ENCODE peak calls at places on chromosomes 6 and 20, in four cellular contexts. One of them, this sample, is unnamed.
A peak's percentile ranks its signal among the peaks of the same experiment; 100 is the strongest.

GRCh38 chr20:3413393-3413889 is 6.0 kb upstream of the DNAAF9 start:
- DNase-seq in BE2C: no peak
- DNase-seq in ascending aorta: no peak
- DNase-seq in ovary: no peak
- DNase-seq in this sample: no peak

GRCh38 chr20:36852187-36852586 is 23.8 kb upstream of the TLDC2 start:
- DNase-seq in ovary: no peak
- DNase-seq in BE2C: no peak
- DNase-seq in ascending aorta: no peak
- DNase-seq in this sample: no peak

GRCh38 chr6:147071786-147072185 is 132.4 kb upstream of the STXBP5 start:
- DNase-seq in ovary: no peak
- DNase-seq in BE2C: no peak
- DNase-seq in ascending aorta: no peak
- DNase-seq in this sample: no peak

GRCh38 chr6:89840538-89840937 is 10.9 kb downstream of the CASP8AP2 start:
- DNase-seq in BE2C: peak; percentile 64
- DNase-seq in ascending aorta: no peak
- DNase-seq in ovary: no peak
- DNase-seq in this sample: no peak

GRCh38 chr6:169487579-169488205 is 214.1 kb downstream of the WDR27 start:
- DNase-seq in ascending aorta: no peak
- DNase-seq in ovary: no peak
- DNase-seq in BE2C: no peak
- DNase-seq in this sample: no peak

GRCh38 chr20:21315138-21315537 is 12.0 kb downstream of the XRN2 start:
- DNase-seq in ascending aorta: no peak
- DNase-seq in BE2C: no peak
- DNase-seq in ovary: no peak
- DNase-seq in this sample: no peak

GRCh38 chr6:18126116-18126515 is 3.6 kb upstream of the NHLRC1 start:
- DNase-seq in ascending aorta: no peak
- DNase-seq in BE2C: peak; percentile 8
- DNase-seq in ovary: no peak
- DNase-seq in this sample: no peak

GRCh38 chr20:9093203-9093962 is 24.5 kb downstream of the PLCB4 start:
- DNase-seq in ascending aorta: no peak
- DNase-seq in BE2C: no peak
- DNase-seq in ovary: no peak
- DNase-seq in this sample: no peak

GRCh38 chr6:145247677-145248419 is 487.5 kb downstream of the EPM2A start:
- DNase-seq in BE2C: no peak
- DNase-seq in ascending aorta: no peak
- DNase-seq in ovary: no peak
- DNase-seq in this sample: no peak

GRCh38 chr6:168130168-168130651 is 51.2 kb upstream of the FRMD1 start:
- DNase-seq in BE2C: no peak
- DNase-seq in ovary: no peak
- DNase-seq in ascending aorta: no peak
- DNase-seq in this sample: no peak

DNA sequence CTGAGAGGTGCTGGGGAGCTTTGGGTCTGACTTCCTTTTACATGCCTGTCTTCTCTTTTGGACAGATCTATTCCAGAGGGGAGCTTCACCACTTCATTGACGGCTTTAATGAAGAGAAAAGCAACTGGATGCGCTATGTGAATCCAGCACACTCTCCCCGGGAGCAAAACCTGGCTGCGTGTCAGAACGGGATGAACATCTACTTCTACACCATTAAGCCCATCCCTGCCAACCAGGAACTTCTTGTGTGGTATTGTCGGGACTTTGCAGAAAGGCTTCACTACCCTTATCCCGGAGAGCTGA is 13.1 kb downstream of the PRDM1 start:
- DNase-seq in ascending aorta: no peak
- DNase-seq in BE2C: no peak
- DNase-seq in ovary: no peak
- DNase-seq in this sample: no peak
- H3K4me3 ChIP-seq in ascending aorta: peak overlapping the region; percentile 42
- H3K4me3 ChIP-seq in BE2C: no peak overlapping the region
- H3K4me3 ChIP-seq in ovary: no peak overlapping the region
- H3K4me3 ChIP-seq in this sample: no peak overlapping the region

GRCh38 chr20:38941726-38942389 is 15.6 kb downstream of the FAM83D start:
- DNase-seq in ovary: no peak
- DNase-seq in ascending aorta: no peak
- DNase-seq in BE2C: no peak
- DNase-seq in this sample: no peak
- H3K36me3 ChIP-seq in ovary: no peaks in the 10 kb centered on the region
- H3K36me3 ChIP-seq in ascending aorta: no peaks in the 10 kb centered on the region
- H3K36me3 ChIP-seq in BE2C: peaks cover 73% of the 10 kb centered on the region
- H3K36me3 ChIP-seq in this sample: no peaks in the 10 kb centered on the region

GRCh38 chr20:59143326-59143725 is 20.3 kb upstream of the ZNF831 start:
- DNase-seq in ovary: no peak
- DNase-seq in BE2C: no peak
- DNase-seq in ascending aorta: no peak
- DNase-seq in this sample: no peak
- H3K27me3 ChIP-seq in ovary: no peaks in the 10 kb centered on the region
- H3K27me3 ChIP-seq in BE2C: peaks cover 3% of the 10 kb centered on the region
- H3K27me3 ChIP-seq in ascending aorta: no peaks in the 10 kb centered on the region
- H3K27me3 ChIP-seq in this sample: no peaks in the 10 kb centered on the region

DNA sequence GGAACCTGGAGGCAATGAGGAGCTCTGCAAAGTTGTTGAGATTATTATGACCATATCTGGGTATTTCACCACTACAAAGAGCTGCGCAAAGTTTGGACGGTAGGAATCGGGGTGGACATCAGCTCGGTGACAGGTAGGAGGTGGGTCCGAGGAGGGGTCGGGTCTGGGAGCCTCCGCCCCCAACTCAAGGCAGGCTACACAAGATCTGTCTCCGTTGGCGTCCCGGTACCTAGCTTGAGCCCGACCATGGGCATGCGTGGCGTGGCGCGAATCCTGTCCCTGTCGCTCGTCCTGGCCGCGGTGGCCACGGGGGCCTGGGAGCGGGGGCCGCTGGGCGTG is 40.2 kb upstream of the ZNFX1 start:
- DNase-seq in ovary: no peak
- DNase-seq in ascending aorta: no peak
- DNase-seq in BE2C: no peak
- DNase-seq in this sample: no peak
- H3K4me3 ChIP-seq in ovary: no peak overlapping the region
- H3K4me3 ChIP-seq in ascending aorta: peak overlapping the region; percentile 59
- H3K4me3 ChIP-seq in BE2C: no peak overlapping the region
- H3K4me3 ChIP-seq in this sample: peak overlapping the region; percentile 36

DNA sequence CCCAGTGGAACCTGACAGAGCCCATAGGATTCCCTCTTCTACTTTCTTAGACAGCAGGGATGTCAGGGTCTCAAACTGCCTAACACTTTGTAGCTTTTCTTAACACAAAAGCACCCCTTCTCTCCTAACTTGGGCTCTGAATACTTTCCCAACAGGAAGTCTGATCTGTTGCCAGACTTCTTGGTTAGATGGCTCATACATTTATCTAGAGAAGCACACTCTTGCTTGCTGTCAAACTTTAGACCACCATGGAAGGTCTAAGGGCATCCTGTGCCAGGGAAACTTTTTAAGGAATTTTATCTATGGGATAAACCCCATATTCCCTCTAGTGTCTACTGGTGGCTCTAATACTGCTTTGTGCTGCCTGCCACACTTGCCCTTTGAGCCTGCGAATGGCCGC is 3.3 kb upstream of the C6orf136 start:
- DNase-seq in ascending aorta: no peak
- DNase-seq in BE2C: no peak
- DNase-seq in ovary: no peak
- DNase-seq in this sample: no peak
- H3K36me3 ChIP-seq in ascending aorta: peaks cover 25% of the 10 kb centered on the region
- H3K36me3 ChIP-seq in BE2C: no peaks in the 10 kb centered on the region
- H3K36me3 ChIP-seq in ovary: no peaks in the 10 kb centered on the region
- H3K36me3 ChIP-seq in this sample: no peaks in the 10 kb centered on the region

GRCh38 chr20:51560042-51560441 is 17.5 kb upstream of the NFATC2 start:
- DNase-seq in ovary: no peak
- DNase-seq in BE2C: no peak
- DNase-seq in ascending aorta: no peak
- DNase-seq in this sample: no peak
- H3K27me3 ChIP-seq in ovary: no peaks in the 10 kb centered on the region
- H3K27me3 ChIP-seq in BE2C: peaks cover 55% of the 10 kb centered on the region
- H3K27me3 ChIP-seq in ascending aorta: no peaks in the 10 kb centered on the region
- H3K27me3 ChIP-seq in this sample: no peaks in the 10 kb centered on the region

DNA sequence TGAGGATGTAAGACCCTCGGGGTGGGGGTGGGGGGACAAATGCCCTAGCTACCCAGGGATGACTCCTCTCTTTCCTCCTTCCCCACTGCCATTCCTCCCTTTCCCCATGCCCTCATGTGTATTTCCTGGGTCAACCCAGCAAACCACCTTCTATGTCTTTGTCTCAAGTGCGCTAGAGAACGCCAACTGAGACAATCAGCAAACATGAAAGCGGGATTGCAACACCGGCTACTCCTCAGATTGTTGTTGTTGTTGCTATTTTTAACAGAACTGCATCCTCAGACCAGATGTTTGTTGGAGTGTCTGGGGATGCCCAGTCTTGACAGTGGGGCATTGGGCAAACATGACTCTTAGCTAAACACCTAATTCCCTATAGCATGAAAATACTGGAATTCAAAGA is 39.3 kb upstream of the HIVEP1 start:
- DNase-seq in ascending aorta: no peak
- DNase-seq in ovary: no peak
- DNase-seq in BE2C: no peak
- DNase-seq in this sample: no peak
- H3K4me3 ChIP-seq in ascending aorta: no peak overlapping the region
- H3K4me3 ChIP-seq in ovary: no peak overlapping the region
- H3K4me3 ChIP-seq in BE2C: no peak overlapping the region
- H3K4me3 ChIP-seq in this sample: no peak overlapping the region

This sample was measured in tibial artery.